ENCODE peak calls at places on chromosome 3, in seven cellular contexts. G is D341Med; B is pancreas; J is activated gamma-delta T cell treated with anti-CD3 and anti-CD28 coated beads, Interleukin-2, amount 50 U/mL, for 16 hours; Y is mesenchymal stem cell; S is NCI-H774; H is stomach. F is an unnamed sample.

GRCh38 chr3:177448987-177449975 is 252.0 kb upstream of the TBL1XR1 start:
- DNase-seq in J (no peak), G (no peak), B (no peak), S (no peak), H (no peak), Y (peak), F (no peak)

GRCh38 chr3:46923559-46924350 is 46.2 kb downstream of the PTH1R start:
- DNase-seq in J (no peak), S (no peak), B (peak), G (peak), H (peak), Y (peak), F (no peak)

GRCh38 chr3:16741103-16741758 is 136.0 kb upstream of the DAZL start:
- DNase-seq in J (no peak), B (no peak), G (no peak), H (no peak), Y (peak), S (no peak), F (no peak)

GRCh38 chr3:105791919-105792786 is 76.7 kb downstream of the CBLB start:
- DNase-seq in Y (peak), G (no peak), S (no peak), H (peak), J (no peak), B (no peak), F (no peak)

GRCh38 chr3:178618197-178618596 is 82.0 kb downstream of the KCNMB2 start:
- DNase-seq in J (no peak), S (no peak), B (no peak), H (no peak), G (no peak), Y (peak), F (no peak)

GRCh38 chr3:19173945-19174344 is 25.6 kb downstream of the KCNH8 start:
- DNase-seq in J (no peak), H (no peak), S (no peak), G (no peak), Y (no peak), B (no peak), F (no peak)

GRCh38 chr3:50610181-50610971 is 1.2 kb downstream of the CISH start:
- DNase-seq in G (no peak), B (peak), Y (no peak), S (no peak), H (peak), J (peak), F (no peak)

GRCh38 chr3:115912372-115912771 is 289.1 kb downstream of the GAP43 start:
- DNase-seq in H (no peak), S (no peak), G (no peak), J (no peak), B (no peak), Y (peak), F (no peak)

GRCh38 chr3:110026421-110026820 is 689.1 kb upstream of the DPPA4 start:
- DNase-seq in S (no peak), G (no peak), J (no peak), B (no peak), Y (no peak), H (no peak), F (no peak)

GRCh38 chr3:126365351-126366274 is 8.4 kb upstream of the KLF15 start:
- DNase-seq in Y (no peak), H (no peak), S (no peak), B (peak), J (no peak), G (no peak), F (no peak)

GRCh38 chr3:140809326-140809725 is 131.5 kb downstream of the TRIM42 start:
- DNase-seq in Y (no peak), G (no peak), J (no peak), B (no peak), S (no peak), H (no peak), F (no peak)

GRCh38 chr3:135869439-135870105 is 96.0 kb upstream of the PPP2R3A start:
- DNase-seq in Y (no peak), G (no peak), H (no peak), J (no peak), B (no peak), S (no peak), F (no peak)

GRCh38 chr3:101061312-101061711 is 68.1 kb upstream of the ABI3BP start:
- DNase-seq in Y (no peak), S (no peak), H (no peak), J (no peak), G (no peak), B (no peak), F (no peak)

GRCh38 chr3:52183786-52184445 is 14.0 kb upstream of the ALAS1 start:
- DNase-seq in S (no peak), B (no peak), G (no peak), Y (no peak), H (no peak), J (no peak), F (no peak)

GRCh38 chr3:66473181-66473580 is 27.6 kb downstream of the LRIG1 start:
- DNase-seq in G (no peak), H (no peak), Y (peak), B (no peak), J (no peak), S (no peak), F (no peak)

GRCh38 chr3:185131602-185132256 is 21.1 kb downstream of the C3orf70 start:
- DNase-seq in B (no peak), J (no peak), G (no peak), Y (no peak), H (no peak), S (no peak), F (no peak)

GRCh38 chr3:127035672-127036071 is 52.8 kb downstream of the PLXNA1 start:
- DNase-seq in J (no peak), G (no peak), S (no peak), H (peak), B (peak), Y (peak), F (peak)

GRCh38 chr3:124907957-124908356 is 20.8 kb upstream of the ITGB5 start:
- DNase-seq in B (no peak), S (no peak), H (no peak), J (no peak), Y (no peak), G (no peak), F (no peak)

GRCh38 chr3:126553284-126553811 is 5.4 kb downstream of the C3orf22 start:
- DNase-seq in J (no peak), S (no peak), B (no peak), Y (no peak), H (peak), G (peak), F (no peak)

GRCh38 chr3:51982838-51983577 is at the start of gene ACY1:
- DNase-seq in J (peak), H (peak), S (peak), Y (peak), G (peak), B (peak), F (peak)

GRCh38 chr3:37741644-37742043 is 120.0 kb upstream of the CTDSPL start:
- DNase-seq in J (no peak), Y (no peak), S (no peak), G (peak), B (peak), H (peak), F (no peak)

GRCh38 chr3:196268270-196269163 is 19.0 kb downstream of the PCYT1A start:
- DNase-seq in G (no peak), Y (peak), S (no peak), B (no peak), J (no peak), H (no peak), F (no peak)

GRCh38 chr3:36653095-36653494 is 111.3 kb downstream of the DCLK3 start:
- DNase-seq in J (no peak), B (no peak), G (no peak), H (no peak), Y (peak), S (no peak), F (no peak)

GRCh38 chr3:197028711-197029510 is 706 bp downstream of the MELTF start:
- DNase-seq in H (no peak), S (peak), Y (peak), B (peak), J (no peak), G (peak), F (no peak)

GRCh38 chr3:195035345-195036202 is 235.4 kb downstream of the XXYLT1 start:
- DNase-seq in B (no peak), J (no peak), G (peak), H (no peak), Y (no peak), S (no peak), F (no peak)

GRCh38 chr3:193859195-193859594 is 266.2 kb downstream of the OPA1 start:
- DNase-seq in B (no peak), J (no peak), H (no peak), G (no peak), Y (no peak), S (no peak), F (no peak)

GRCh38 chr3:15051531-15051930 is 13.6 kb downstream of the MRPS25 start:
- DNase-seq in H (peak), S (no peak), Y (peak), J (peak), B (no peak), G (peak), F (peak)

GRCh38 chr3:184345678-184346144 is 8.3 kb downstream of the FAM131A start:
- DNase-seq in G (peak), S (peak), Y (peak), H (peak), B (peak), J (no peak), F (peak)

GRCh38 chr3:196163687-196164493 is 47.3 kb downstream of the ZDHHC19 start:
- DNase-seq in H (no peak), B (peak), J (no peak), Y (no peak), S (no peak), G (peak), F (no peak)

GRCh38 chr3:47867451-47868017 is 64.6 kb downstream of the DHX30 start:
- DNase-seq in S (no peak), B (no peak), Y (no peak), H (peak), J (no peak), G (no peak), F (no peak)

GRCh38 chr3:182618085-182618732 is 175.1 kb upstream of the ATP11B start:
- DNase-seq in G (no peak), J (no peak), S (peak), Y (no peak), B (no peak), H (no peak), F (peak)

GRCh38 chr3:42198709-42199108 is 67.3 kb downstream of the CCK start:
- DNase-seq in Y (no peak), H (no peak), G (no peak), B (no peak), J (no peak), S (no peak), F (no peak)

GRCh38 chr3:153209596-153209995 is 47.6 kb downstream of the RAP2B start:
- DNase-seq in B (no peak), J (no peak), Y (peak), H (no peak), S (no peak), G (no peak), F (no peak)

GRCh38 chr3:63809607-63810006 is 9.5 kb upstream of the C3orf49 start:
- DNase-seq in J (no peak), H (no peak), G (no peak), Y (peak), S (no peak), B (no peak), F (no peak)

GRCh38 chr3:42518800-42519567 is 16.5 kb downstream of the VIPR1 start:
- DNase-seq in B (no peak), G (no peak), J (no peak), Y (no peak), S (no peak), H (no peak), F (no peak)

GRCh38 chr3:132773071-132773619 is 50.9 kb upstream of the NPHP3 start:
- DNase-seq in B (no peak), J (no peak), S (no peak), Y (no peak), H (no peak), G (no peak), F (no peak)

GRCh38 chr3:130576571-130577266 is 59.7 kb downstream of the COL6A6 start:
- DNase-seq in J (no peak), Y (no peak), B (no peak), S (no peak), H (no peak), G (no peak), F (no peak)